ENCODE peak calls at places on chromosomes 3 and 15, in seven cellular contexts. N, H, I, K, V, U and E are unnamed samples.

GRCh38 chr15:63490345-63491034 is 13.9 kb upstream of the USP3 start:
- DNase-seq in N (no peak), H (no peak), U (no peak), K (no peak), I (no peak), V (no peak), E (peak; percentile 87)

GRCh38 chr3:115325539-115325938 is 178.5 kb upstream of the ZBTB20 start:
- DNase-seq in N (peak; percentile 20), I (peak; percentile 5), K (no peak), V (no peak), U (no peak), H (no peak), E (no peak)

GRCh38 chr3:136835817-136836510 is 17.0 kb downstream of the SLC35G2 start:
- DNase-seq in V (no peak), K (no peak), H (no peak), U (no peak), I (no peak), N (no peak), E (no peak)

GRCh38 chr15:47603026-47603425 is 114.3 kb upstream of the SEMA6D start:
- DNase-seq in U (no peak), V (no peak), I (no peak), H (no peak), K (no peak), N (no peak), E (no peak)

GRCh38 chr3:6452974-6453373 is 407.9 kb upstream of the GRM7 start:
- DNase-seq in N (no peak), H (no peak), I (no peak), K (no peak), V (no peak), U (no peak), E (no peak)

GRCh38 chr3:9347086-9347485 is 15.8 kb upstream of the THUMPD3 start:
- DNase-seq in K (no peak), I (no peak), V (no peak), H (no peak), N (no peak), U (no peak), E (no peak)

GRCh38 chr15:88603885-88604284 is 17.3 kb upstream of the AEN start:
- DNase-seq in N (no peak), V (no peak), I (no peak), H (no peak), K (no peak), U (no peak), E (no peak)

GRCh38 chr3:28933337-28933736 is 347.5 kb upstream of the RBMS3 start:
- DNase-seq in U (no peak), N (no peak), V (no peak), K (no peak), I (no peak), H (no peak), E (no peak)

GRCh38 chr3:99774467-99774866 is 43.2 kb upstream of the CMSS1 start:
- DNase-seq in I (no peak), K (no peak), V (peak; percentile 28), U (no peak), N (no peak), H (no peak), E (no peak)

GRCh38 chr15:100771745-100772144 is 107.9 kb upstream of the ALDH1A3 start:
- DNase-seq in N (no peak), H (no peak), U (peak; percentile 69), V (no peak), I (no peak), K (no peak), E (no peak)

GRCh38 chr3:197907196-197907595 is 42.8 kb upstream of the RPL35A start:
- DNase-seq in N (no peak), V (no peak), I (no peak), H (no peak), U (no peak), K (no peak), E (no peak)

GRCh38 chr3:99859855-99860254 is 42.2 kb downstream of the CMSS1 start:
- DNase-seq in V (no peak), H (no peak), I (no peak), N (peak; percentile 36), K (peak; percentile 79), U (peak; percentile 19), E (no peak)

GRCh38 chr15:90756916-90757315 is 39.8 kb downstream of the BLM start:
- DNase-seq in U (no peak), I (no peak), K (no peak), H (no peak), N (no peak), V (no peak), E (no peak)

GRCh38 chr3:194497799-194498575 is 11.2 kb upstream of the ATP13A3 start:
- DNase-seq in I (peak; percentile 58), V (no peak), U (no peak), H (no peak), K (no peak), N (no peak), E (no peak)

GRCh38 chr15:36724493-36724892 is 145.1 kb downstream of the CDIN1 start:
- DNase-seq in N (no peak), V (no peak), H (no peak), I (no peak), U (no peak), K (no peak), E (no peak)

GRCh38 chr15:69704229-69704628 is 251.6 kb downstream of the RPLP1 start:
- DNase-seq in I (no peak), H (no peak), N (no peak), V (no peak), U (no peak), K (no peak), E (no peak)

GRCh38 chr15:66165856-66166255 is 87.7 kb downstream of the MEGF11 start:
- DNase-seq in I (no peak), U (peak; percentile 61), N (no peak), K (no peak), H (no peak), V (no peak), E (no peak)

GRCh38 chr3:100335137-100335833 is 728 bp downstream of the NIT2 start:
- DNase-seq in H (no peak), N (peak; percentile 26), K (no peak), V (no peak), I (peak; percentile 16), U (peak; percentile 47), E (peak; percentile 48)

DNA sequence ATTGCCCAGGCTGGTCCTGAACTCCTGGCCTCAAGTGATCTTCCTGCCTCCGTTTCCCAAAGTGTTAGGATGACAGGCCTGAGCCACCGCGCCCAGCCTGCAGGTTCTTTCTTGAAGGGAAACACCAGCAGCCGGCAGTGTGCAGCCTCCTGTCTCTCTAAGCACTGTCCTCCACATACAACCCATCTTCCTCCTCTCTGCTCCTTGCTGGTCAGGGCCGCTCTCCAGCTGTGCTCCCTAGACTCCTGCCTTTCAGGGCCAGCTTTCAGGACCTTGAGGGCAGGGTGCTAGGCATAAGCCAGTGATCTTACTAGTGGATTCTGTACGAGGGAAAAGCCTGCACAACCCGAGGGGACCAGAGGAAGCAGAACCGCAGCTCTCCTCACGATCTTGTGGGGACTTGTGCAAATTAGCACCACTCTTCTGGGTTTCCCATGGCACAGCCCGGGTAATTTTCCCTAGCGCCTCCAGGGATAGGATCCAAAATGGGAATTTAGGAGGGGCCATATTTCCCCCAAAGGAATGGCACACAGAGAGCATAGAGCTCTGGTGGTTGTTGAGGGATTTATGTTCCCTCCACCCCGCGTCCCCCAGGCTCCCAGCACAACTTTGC is 18.2 kb upstream of the CORO2B start:
- DNase-seq in V (no peak), H (no peak), N (no peak), I (no peak), U (no peak), K (no peak), E (no peak)
- TF ChIP-seq REST in V (no peak), H (no peak), N (no peak), I (no peak), U (no peak), K (no peak), E (no peak)

GRCh38 chr15:68295430-68295829 is 17.9 kb downstream of the FEM1B start:
- DNase-seq in H (no peak), U (no peak), N (no peak), V (no peak), K (no peak), I (no peak), E (no peak)

GRCh38 chr15:68292157-68292781 is 14.7 kb downstream of the FEM1B start:
- DNase-seq in I (no peak), V (no peak), K (no peak), H (no peak), N (no peak), U (no peak), E (no peak)

GRCh38 chr15:68289621-68290352 is 12.2 kb downstream of the FEM1B start:
- DNase-seq in I (no peak), N (no peak), V (no peak), H (no peak), U (no peak), K (no peak), E (no peak)

GRCh38 chr15:68290715-68291114 is 13.2 kb downstream of the FEM1B start:
- DNase-seq in N (no peak), V (no peak), H (no peak), I (no peak), U (no peak), K (no peak), E (no peak)

DNA sequence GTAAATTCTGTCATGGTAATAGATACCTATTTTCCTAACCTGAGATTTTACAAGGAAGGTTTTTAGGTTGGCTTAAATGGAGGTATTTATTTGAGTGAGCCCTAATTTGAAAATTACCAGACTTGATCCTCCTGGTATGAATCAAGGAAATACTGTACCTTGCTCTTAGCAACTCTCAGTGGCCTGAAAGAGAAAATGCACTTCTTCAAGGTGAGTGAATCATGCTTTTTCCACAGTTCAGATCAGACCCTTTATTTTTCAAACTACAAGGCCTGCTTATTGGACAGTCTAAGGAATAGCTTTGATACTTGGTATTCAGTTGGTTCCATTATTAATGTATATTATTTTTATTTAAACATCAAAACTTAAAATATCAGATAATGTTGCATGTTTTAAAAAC is 15.4 kb downstream of the FEM1B start:
- DNase-seq in H (no peak), I (no peak), U (no peak), N (no peak), V (no peak), K (no peak), E (no peak)
- TF ChIP-seq CTCF in H (no peak), I (no peak), U (no peak), N (no peak), V (no peak), K (no peak), E (no peak)

GRCh38 chr3:128381609-128382008 is 85.1 kb downstream of the DNAJB8 start:
- DNase-seq in K (no peak), V (no peak), H (no peak), N (no peak), I (no peak), U (no peak), E (no peak)

GRCh38 chr3:128388932-128389331 is 77.8 kb downstream of the DNAJB8 start:
- DNase-seq in I (no peak), U (no peak), V (no peak), N (no peak), K (no peak), H (no peak), E (no peak)

GRCh38 chr3:128383316-128384235 is 83.1 kb downstream of the DNAJB8 start:
- DNase-seq in U (peak; percentile 91), V (no peak), N (peak; percentile 40), H (peak; percentile 38), I (peak; percentile 37), K (peak; percentile 8), E (peak; percentile 12)

GRCh38 chr3:128382221-128382807 is 84.4 kb downstream of the DNAJB8 start:
- DNase-seq in H (no peak), I (no peak), U (no peak), K (no peak), N (no peak), V (no peak), E (no peak)

GRCh38 chr3:128385080-128385832 is 81.4 kb downstream of the DNAJB8 start:
- DNase-seq in N (no peak), I (peak; percentile 75), V (no peak), K (no peak), U (no peak), H (no peak), E (no peak)
- TF ChIP-seq REST in N (no peak), I (no peak), V (no peak), K (no peak), U (no peak), H (no peak), E (no peak)

GRCh38 chr3:61505197-61505596 is 56.2 kb upstream of the PTPRG start:
- DNase-seq in I (no peak), N (no peak), U (no peak), V (no peak), K (no peak), H (no peak), E (no peak)
- TF ChIP-seq CTCF in I (peak; percentile 33), N (no peak), U (no peak), V (no peak), K (no peak), H (no peak), E (no peak)